ENCODE peak calls at places on chromosomes 16 and 17, in four cellular contexts. X, V, A and P are unnamed samples.
A peak's percentile ranks its signal among the peaks of the same experiment; 100 is the strongest.

GRCh38 chr17:80469667-80470066 is 6.7 kb downstream of the NPTX1 start:
- DNase-seq in X (no peak), V (no peak), A (no peak), P (no peak)

GRCh38 chr17:50266384-50267073 is 7.7 kb upstream of the TMEM92 start:
- DNase-seq in X (peak; percentile 9), V (no peak), A (no peak), P (no peak)

GRCh38 chr17:61294777-61295176 is 104.9 kb upstream of the TBX2 start:
- DNase-seq in X (no peak), V (no peak), A (no peak), P (no peak)

GRCh38 chr16:74726736-74727135 is 26.1 kb upstream of the MLKL start:
- DNase-seq in X (peak; percentile 55), V (no peak), A (no peak), P (peak; percentile 72)

GRCh38 chr17:12773153-12773552 is 16.1 kb upstream of the ARHGAP44 start:
- DNase-seq in X (no peak), V (no peak), A (no peak), P (no peak)

GRCh38 chr16:30876867-30877266 is 17.0 kb downstream of the BCL7C start:
- DNase-seq in X (no peak), V (no peak), A (no peak), P (no peak)

GRCh38 chr16:69199382-69199781 is 12.4 kb downstream of the SNTB2 start:
- DNase-seq in X (no peak), V (no peak), A (no peak), P (peak; percentile 59)

GRCh38 chr16:27240948-27241531 is 27.5 kb downstream of the NSMCE1 start:
- DNase-seq in X (no peak), V (no peak), A (no peak), P (no peak)

GRCh38 chr17:52653014-52653413 is 494.5 kb upstream of the CA10 start:
- DNase-seq in X (no peak), V (no peak), A (no peak), P (no peak)

GRCh38 chr17:83064732-83065659 is 14.4 kb upstream of the METRNL start:
- DNase-seq in X (no peak), V (no peak), A (no peak), P (no peak)

GRCh38 chr16:275041-275621 is 613 bp downstream of the RGS11 start:
- DNase-seq in X (no peak), V (peak; percentile 64), A (no peak), P (no peak)

GRCh38 chr17:34502426-34502825 is 77.0 kb upstream of the TMEM132E start:
- DNase-seq in X (no peak), V (no peak), A (no peak), P (no peak)

GRCh38 chr17:80668375-80669149 is 123.9 kb downstream of the RPTOR start:
- DNase-seq in X (no peak), V (no peak), A (no peak), P (no peak)

GRCh38 chr17:13634001-13634400 is 32.3 kb upstream of the HS3ST3A1 start:
- DNase-seq in X (no peak), V (no peak), A (no peak), P (no peak)

GRCh38 chr17:82943339-82943738 is 103.5 kb upstream of the ZNF750 start:
- DNase-seq in X (no peak), V (no peak), A (no peak), P (no peak)

GRCh38 chr17:66676421-66676820 is 158.5 kb upstream of the CACNG5 start:
- DNase-seq in X (no peak), V (no peak), A (no peak), P (no peak)

GRCh38 chr16:49012961-49013726 is 268.5 kb downstream of the CBLN1 start:
- DNase-seq in X (no peak), V (no peak), A (no peak), P (no peak)

GRCh38 chr17:1552911-1553310 is 9.7 kb downstream of the PITPNA start:
- DNase-seq in X (no peak), V (no peak), A (no peak), P (no peak)

GRCh38 chr17:1551741-1552140 is 10.9 kb downstream of the PITPNA start:
- DNase-seq in X (no peak), V (no peak), A (no peak), P (no peak)

GRCh38 chr17:1555618-1556471 is 6.7 kb downstream of the PITPNA start:
- DNase-seq in X (no peak), V (peak; percentile 44), A (peak; percentile 43), P (peak; percentile 69)

GRCh38 chr17:1554751-1555617 is 7.6 kb downstream of the PITPNA start:
- DNase-seq in X (no peak), V (no peak), A (no peak), P (no peak)

GRCh38 chr17:1553354-1554266 is 9.0 kb downstream of the PITPNA start:
- DNase-seq in X (no peak), V (no peak), A (no peak), P (no peak)
- TF ChIP-seq SPI1 in X (no peak), V (no peak), A (no peak), P (no peak)

GRCh38 chr17:18004901-18005305 is 32.2 kb downstream of the DRC3 start:
- DNase-seq in X (peak; percentile 15), V (no peak), A (no peak), P (no peak)
- TF ChIP-seq SPI1 in X (no peak), V (no peak), A (no peak), P (no peak)

GRCh38 chr16:12347365-12347764 is 370.8 kb downstream of the SNX29 start:
- DNase-seq in X (no peak), V (no peak), A (no peak), P (no peak)

GRCh38 chr16:12348733-12349704 is 372.5 kb downstream of the SNX29 start:
- DNase-seq in X (no peak), V (no peak), A (no peak), P (peak; percentile 78)

GRCh38 chr16:12354296-12354818 is 377.8 kb downstream of the SNX29 start:
- DNase-seq in X (no peak), V (no peak), A (no peak), P (no peak)

GRCh38 chr16:12349950-12350842 is 373.7 kb downstream of the SNX29 start:
- DNase-seq in X (no peak), V (no peak), A (no peak), P (peak; percentile 51)

DNA sequence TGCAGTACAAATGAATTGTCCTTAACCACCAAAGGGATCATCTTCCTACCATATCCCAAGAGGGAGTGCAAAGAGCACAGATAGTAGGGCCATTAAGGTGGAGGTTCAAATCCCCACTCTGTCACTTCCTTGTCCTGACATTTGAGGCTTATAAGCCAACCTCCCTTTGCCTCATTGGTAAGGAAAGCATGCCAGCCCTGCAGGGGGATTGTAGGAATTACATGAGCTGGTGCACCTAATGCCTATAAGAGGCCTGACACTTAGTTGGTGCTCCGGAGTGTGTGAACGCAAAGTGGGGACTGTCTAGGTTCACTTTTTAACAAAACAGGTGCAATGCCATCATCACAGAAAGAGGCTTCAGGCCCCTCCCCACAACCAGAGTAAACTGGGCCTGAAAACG is 374.4 kb downstream of the SNX29 start:
- DNase-seq in X (no peak), V (no peak), A (no peak), P (no peak)
- TF ChIP-seq SPI1 in X (no peak), V (no peak), A (no peak), P (no peak)

DNA sequence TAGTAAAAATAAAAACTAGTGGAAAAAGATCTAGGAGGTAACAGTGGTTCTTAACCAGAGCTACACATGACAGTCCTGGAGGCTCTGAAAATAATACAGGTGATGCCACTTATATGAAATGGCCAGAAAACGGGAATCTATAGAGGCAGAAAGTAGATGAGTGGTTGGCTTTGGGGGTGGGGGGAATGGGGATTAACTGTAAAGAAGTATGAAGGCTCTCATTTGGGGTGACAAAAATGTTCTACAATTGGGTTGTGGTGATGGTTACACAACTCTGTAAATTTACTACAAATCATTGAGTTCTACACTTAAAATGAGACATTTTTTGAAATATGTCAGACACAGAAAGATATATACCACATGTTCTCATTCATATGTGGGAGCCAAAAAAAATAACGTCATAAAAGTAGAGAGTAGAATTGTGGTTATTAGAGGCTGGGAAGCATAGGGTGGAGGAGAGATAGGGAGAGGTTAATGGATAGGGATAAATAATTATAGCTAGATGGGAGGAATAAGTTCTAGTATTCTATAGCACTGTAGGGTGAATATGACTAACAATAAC is 25.7 kb downstream of the ARHGAP17 start:
- DNase-seq in X (no peak), V (no peak), A (no peak), P (no peak)
- TF ChIP-seq SPI1 in X (no peak), V (no peak), A (no peak), P (no peak)

GRCh38 chr17:5413682-5414081 is 5.8 kb downstream of the NUP88 start:
- DNase-seq in X (no peak), V (no peak), A (no peak), P (no peak)
- TF ChIP-seq SPI1 in X (no peak), V (no peak), A (no peak), P (no peak)

DNA sequence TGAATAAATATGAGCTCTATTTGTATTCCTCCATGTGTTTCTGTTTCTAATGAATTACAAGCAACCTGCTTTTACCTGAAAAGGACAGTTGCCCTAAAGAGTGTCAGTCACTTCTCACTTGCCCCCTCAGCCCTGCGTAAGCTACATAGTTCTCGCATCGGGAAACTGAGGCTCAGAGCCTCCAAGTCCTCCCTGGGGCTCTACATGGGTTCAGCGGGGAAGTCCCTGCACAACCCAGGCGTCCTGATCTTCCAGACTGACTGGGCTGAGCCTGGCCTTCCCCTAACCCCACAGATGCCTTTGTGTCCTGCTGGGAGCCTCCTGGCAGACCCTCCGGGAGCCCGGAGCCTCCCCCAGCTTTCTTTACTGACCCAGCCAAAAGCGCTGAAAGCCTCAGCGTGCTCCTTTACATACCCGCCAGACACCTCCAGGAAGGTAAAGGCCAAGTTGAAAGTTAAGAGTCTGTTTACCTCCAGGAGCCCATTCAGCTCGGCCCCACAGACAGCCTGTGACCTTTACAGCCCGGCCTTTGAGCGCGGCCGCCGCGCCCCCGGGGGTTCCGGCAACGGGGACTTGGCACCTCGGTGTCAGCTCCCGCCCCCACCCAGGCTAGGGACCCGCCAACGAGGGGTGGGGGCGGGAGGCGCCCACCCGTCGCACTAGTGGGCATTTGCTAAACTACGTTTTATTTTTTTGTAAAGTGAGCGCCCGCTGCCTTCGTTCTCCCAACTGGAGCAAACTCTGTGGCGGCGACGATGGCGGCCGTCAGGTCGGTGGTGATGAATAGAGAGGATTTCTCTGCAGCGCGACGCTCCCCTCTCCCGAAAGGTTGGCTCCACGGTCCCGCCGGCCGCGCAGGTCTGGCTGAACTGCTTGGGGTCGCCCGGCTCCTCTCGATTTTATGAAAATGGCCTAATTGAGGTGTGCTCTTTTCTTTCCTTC is 4.4 kb upstream of the HOXB13 start:
- DNase-seq in X (no peak), V (no peak), A (no peak), P (no peak)
- TF ChIP-seq SPI1 in X (no peak), V (no peak), A (no peak), P (no peak)

GRCh38 chr17:8225813-8226535 is 15.6 kb upstream of the AURKB start:
- DNase-seq in X (peak; percentile 13), V (no peak), A (peak; percentile 68), P (peak; percentile 55)
- TF ChIP-seq SPI1 in X (no peak), V (no peak), A (no peak), P (no peak)